ENCODE peak calls at places on chromosomes 5 and 9, in ten cellular contexts. E, K, X, S, V, A, O, F, N and B are unnamed samples.

GRCh38 chr5:171295299-171295698 is 13.7 kb upstream of the TLX3 start:
- DNase-seq in E (no peak), K (no peak), X (peak), S (no peak), V (no peak), A (no peak), O (no peak), F (no peak), N (no peak), B (no peak)

GRCh38 chr9:121742923-121743322 is 91.5 kb downstream of the DAB2IP start:
- DNase-seq in E (no peak), K (no peak), X (no peak), S (no peak), V (no peak), A (no peak), O (no peak), F (no peak), N (no peak), B (no peak)

GRCh38 chr5:38796000-38796738 is 49.6 kb upstream of the OSMR start:
- DNase-seq in E (peak), K (peak), X (peak), S (no peak), V (no peak), A (peak), O (peak), F (no peak), N (peak), B (no peak)

GRCh38 chr9:81028504-81028903 is 660.8 kb downstream of the TLE1 start:
- DNase-seq in E (no peak), K (no peak), X (peak), S (no peak), V (no peak), A (no peak), O (no peak), F (no peak), N (no peak), B (no peak)

GRCh38 chr5:78235289-78235688 is 59.2 kb downstream of the AP3B1 start:
- DNase-seq in E (no peak), K (no peak), X (peak), S (no peak), V (no peak), A (no peak), O (peak), F (no peak), N (no peak), B (no peak)

GRCh38 chr9:137313326-137313920 is 11.4 kb upstream of the NRARP start:
- DNase-seq in E (peak), K (no peak), X (no peak), S (no peak), V (no peak), A (peak), O (peak), F (no peak), N (no peak), B (no peak)

GRCh38 chr5:124764992-124765611 is 18.7 kb upstream of the ZNF608 start:
- DNase-seq in E (no peak), K (no peak), X (no peak), S (no peak), V (no peak), A (no peak), O (no peak), F (no peak), N (no peak), B (no peak)

GRCh38 chr9:124511426-124511840 is 4.2 kb upstream of the NR5A1 start:
- DNase-seq in E (no peak), K (no peak), X (no peak), S (no peak), V (no peak), A (no peak), O (no peak), F (no peak), N (no peak), B (no peak)

GRCh38 chr5:142922223-142922952 is 152.2 kb downstream of the ARHGAP26 start:
- DNase-seq in E (no peak), K (no peak), X (peak), S (peak), V (no peak), A (no peak), O (no peak), F (peak), N (no peak), B (no peak)

GRCh38 chr5:177094224-177095087 is 7.7 kb downstream of the FGFR4 start:
- DNase-seq in E (no peak), K (no peak), X (peak), S (no peak), V (no peak), A (peak), O (peak), F (no peak), N (peak), B (no peak)

GRCh38 chr5:88743231-88743879 is 139.6 kb downstream of the MEF2C start:
- DNase-seq in E (no peak), K (no peak), X (peak), S (no peak), V (no peak), A (no peak), O (no peak), F (no peak), N (no peak), B (no peak)

GRCh38 chr5:133612021-133612860 is at the start of gene FSTL4:
- DNase-seq in E (no peak), K (peak), X (no peak), S (no peak), V (peak), A (peak), O (peak), F (peak), N (no peak), B (no peak)

GRCh38 chr9:126052791-126053190 is 273.8 kb upstream of the MVB12B start:
- DNase-seq in E (peak), K (no peak), X (no peak), S (no peak), V (no peak), A (peak), O (no peak), F (no peak), N (no peak), B (no peak)

GRCh38 chr5:141559481-141559880 is 59.3 kb downstream of the DIAPH1 start:
- DNase-seq in E (no peak), K (peak), X (peak), S (no peak), V (no peak), A (no peak), O (no peak), F (no peak), N (no peak), B (no peak)

GRCh38 chr9:134326754-134327526 is 685 bp downstream of the RXRA start:
- DNase-seq in E (peak), K (no peak), X (peak), S (no peak), V (no peak), A (peak), O (peak), F (peak), N (no peak), B (no peak)

GRCh38 chr5:31192442-31192841 is 1.0 kb upstream of the CDH6 start:
- DNase-seq in E (no peak), K (no peak), X (peak), S (no peak), V (no peak), A (no peak), O (no peak), F (no peak), N (no peak), B (no peak)

GRCh38 chr9:27665121-27665520 is 91.8 kb upstream of the C9orf72 start:
- DNase-seq in E (no peak), K (no peak), X (no peak), S (no peak), V (no peak), A (no peak), O (no peak), F (no peak), N (no peak), B (no peak)

GRCh38 chr5:34012791-34013190 is 4.9 kb upstream of the AMACR start:
- DNase-seq in E (no peak), K (no peak), X (peak), S (no peak), V (no peak), A (no peak), O (peak), F (no peak), N (no peak), B (no peak)

GRCh38 chr5:10167806-10168205 is 81.9 kb downstream of the ATPSCKMT start:
- DNase-seq in E (no peak), K (no peak), X (no peak), S (no peak), V (no peak), A (no peak), O (no peak), F (no peak), N (no peak), B (no peak)

GRCh38 chr9:13665418-13666066 is 386.1 kb upstream of the MPDZ start:
- DNase-seq in E (no peak), K (no peak), X (peak), S (no peak), V (no peak), A (no peak), O (no peak), F (no peak), N (no peak), B (no peak)

GRCh38 chr5:154977409-154977808 is 36.1 kb upstream of the KIF4B start:
- DNase-seq in E (no peak), K (no peak), X (peak), S (no peak), V (no peak), A (no peak), O (no peak), F (no peak), N (no peak), B (no peak)

GRCh38 chr9:127506814-127507750 is 55.8 kb downstream of the LRSAM1 start:
- DNase-seq in E (no peak), K (no peak), X (peak), S (no peak), V (no peak), A (no peak), O (no peak), F (no peak), N (no peak), B (no peak)

GRCh38 chr5:123367739-123368138 is 55.5 kb downstream of the CEP120 start:
- DNase-seq in E (no peak), K (no peak), X (peak), S (peak), V (no peak), A (no peak), O (no peak), F (peak), N (no peak), B (no peak)

GRCh38 chr9:134627417-134628353 is 13.9 kb upstream of the COL5A1 start:
- DNase-seq in E (peak), K (no peak), X (no peak), S (no peak), V (no peak), A (no peak), O (no peak), F (no peak), N (peak), B (no peak)

GRCh38 chr9:121292051-121292450 is 24.1 kb downstream of the GSN start:
- DNase-seq in E (peak), K (no peak), X (no peak), S (no peak), V (no peak), A (no peak), O (no peak), F (no peak), N (no peak), B (no peak)

GRCh38 chr5:55601209-55601618 is 66.5 kb upstream of the PLPP1 start:
- DNase-seq in E (peak), K (peak), X (peak), S (no peak), V (no peak), A (peak), O (peak), F (peak), N (peak), B (peak)

GRCh38 chr5:177478711-177479646 is 5.5 kb upstream of the DBN1 start:
- DNase-seq in E (peak), K (peak), X (peak), S (no peak), V (no peak), A (peak), O (peak), F (peak), N (peak), B (no peak)

GRCh38 chr5:172180936-172181335 is 7.1 kb downstream of the STK10 start:
- DNase-seq in E (no peak), K (no peak), X (no peak), S (no peak), V (no peak), A (no peak), O (no peak), F (no peak), N (no peak), B (no peak)

DNA sequence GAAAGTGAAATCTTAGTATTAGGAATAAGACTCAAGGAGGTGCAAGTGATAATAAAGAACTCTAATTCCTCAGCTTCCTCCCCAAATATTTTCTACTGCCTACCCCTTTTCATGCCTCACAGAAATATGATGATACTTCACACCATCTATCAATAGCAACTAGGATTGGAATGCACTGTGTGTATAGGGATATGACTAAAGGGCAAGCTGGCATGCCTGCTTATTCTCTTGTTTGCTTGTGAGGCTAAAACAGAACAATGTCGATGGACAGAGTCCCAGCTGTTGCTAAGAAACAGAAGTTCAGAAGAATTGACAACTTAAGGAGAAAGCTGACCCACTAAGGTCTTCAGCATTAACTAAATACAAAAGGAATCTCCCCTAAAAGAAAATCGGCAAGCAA is 9.7 kb upstream of the CHD1 start:
- DNase-seq in E (no peak), K (no peak), X (peak), S (no peak), V (no peak), A (no peak), O (no peak), F (peak), N (no peak), B (no peak)
- H3K27ac ChIP-seq in E (no peak), K (no peak), X (no peak), S (no peak), V (no peak), A (no peak), O (no peak), F (peak), N (no peak), B (no peak)

DNA sequence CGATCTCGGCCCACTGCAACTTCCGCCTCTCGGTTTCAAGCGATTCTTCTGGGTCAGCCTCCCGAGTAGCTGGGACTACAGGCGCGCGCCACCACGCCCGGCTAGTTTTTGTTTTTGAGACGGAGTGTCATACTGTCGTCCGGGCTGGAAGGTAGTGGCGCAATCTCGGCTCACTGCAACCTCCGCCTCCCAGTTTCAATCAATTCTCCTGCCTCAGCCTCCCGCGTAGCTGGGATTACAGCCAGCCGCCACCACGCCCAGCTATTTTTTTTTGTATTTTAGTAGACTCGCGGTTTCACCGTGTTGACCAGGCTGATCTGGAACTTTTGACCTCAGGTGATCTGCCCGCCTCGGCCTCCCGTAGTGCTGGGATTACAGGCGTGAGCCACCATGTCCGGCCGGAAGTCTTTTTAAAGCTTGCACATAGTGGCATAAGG is 1.2 kb downstream of the SMC5 start:
- DNase-seq in E (peak), K (no peak), X (no peak), S (peak), V (no peak), A (no peak), O (peak), F (no peak), N (no peak), B (no peak)
- H3K27ac ChIP-seq in E (no peak), K (no peak), X (peak), S (no peak), V (no peak), A (peak), O (peak), F (no peak), N (peak), B (no peak)

GRCh38 chr5:149129181-149129580 is 12.1 kb upstream of the ABLIM3 start:
- DNase-seq in E (no peak), K (peak), X (peak), S (no peak), V (no peak), A (no peak), O (no peak), F (no peak), N (no peak), B (no peak)
- H3K27ac ChIP-seq in E (no peak), K (peak), X (no peak), S (no peak), V (no peak), A (no peak), O (no peak), F (no peak), N (no peak), B (no peak)

DNA sequence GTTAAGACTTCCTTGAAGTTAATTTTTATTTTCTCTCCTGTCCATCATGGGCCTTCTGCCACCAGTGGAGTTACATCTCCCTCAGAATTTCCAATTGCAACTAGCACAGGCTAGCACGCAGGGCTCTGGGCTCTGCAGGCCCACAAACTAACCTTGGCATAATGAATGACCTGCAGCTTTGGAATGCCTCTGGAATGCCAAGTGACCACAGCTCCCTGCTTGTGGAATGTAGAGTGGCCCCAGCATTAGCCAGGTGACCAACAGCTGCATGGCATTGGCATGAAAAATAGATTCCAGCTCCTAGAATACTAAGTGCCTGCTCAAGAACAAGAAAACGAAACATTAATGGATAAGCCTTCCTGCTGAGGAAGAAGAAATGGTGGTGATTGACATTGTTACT is 726.1 kb downstream of the BRINP1 start:
- DNase-seq in E (no peak), K (no peak), X (no peak), S (no peak), V (no peak), A (no peak), O (peak), F (peak), N (no peak), B (no peak)
- H3K27ac ChIP-seq in E (no peak), K (no peak), X (no peak), S (no peak), V (no peak), A (no peak), O (peak), F (peak), N (no peak), B (no peak)

GRCh38 chr9:20835364-20836286 is 151.6 kb downstream of the FOCAD start:
- DNase-seq in E (no peak), K (no peak), X (peak), S (no peak), V (no peak), A (no peak), O (peak), F (no peak), N (no peak), B (no peak)
- H3K27ac ChIP-seq in E (no peak), K (no peak), X (no peak), S (no peak), V (no peak), A (no peak), O (peak), F (no peak), N (no peak), B (no peak)

GRCh38 chr5:167063788-167064187 is 1227.7 kb upstream of the WWC1 start:
- DNase-seq in E (no peak), K (no peak), X (no peak), S (no peak), V (no peak), A (no peak), O (no peak), F (no peak), N (no peak), B (no peak)
- H3K27ac ChIP-seq in E (no peak), K (no peak), X (no peak), S (no peak), V (no peak), A (no peak), O (no peak), F (no peak), N (no peak), B (no peak)